ENCODE peak calls at places on chromosomes 2 and 18, in nine cellular contexts. G is BE2C, C is esophagus squamous epithelium, J is fibroblast of pulmonary artery, T is neural progenitor cell, Z is RKO, X is IMR-90, K is DMS53, R is nephron progenitor cell. Y is an unnamed sample.

GRCh38 chr2:45412754-45413379 is 198.2 kb downstream of the SRBD1 start:
- DNase-seq in X (peak), K (no peak), T (no peak), J (no peak), R (no peak), G (no peak), C (no peak), Z (no peak), Y (no peak)

GRCh38 chr2:205619600-205619999 is 62.7 kb upstream of the NRP2 start:
- DNase-seq in K (no peak), T (no peak), J (no peak), X (no peak), C (no peak), G (no peak), R (no peak), Z (no peak), Y (no peak)

GRCh38 chr2:221318751-221319150 is 253.4 kb downstream of the EPHA4 start:
- DNase-seq in C (no peak), G (no peak), X (peak), J (no peak), T (no peak), K (no peak), Z (no peak), R (no peak), Y (no peak)

GRCh38 chr2:18991177-18992168 is 366.9 kb downstream of the OSR1 start:
- DNase-seq in X (peak), T (no peak), C (no peak), J (peak), R (no peak), Z (no peak), K (peak), G (no peak), Y (peak)

GRCh38 chr2:193847140-193847539 is 1652.4 kb upstream of the TMEFF2 start:
- DNase-seq in R (no peak), K (peak), T (no peak), Z (peak), G (no peak), X (no peak), C (no peak), J (peak), Y (no peak)

GRCh38 chr2:71453404-71454220 is at the start of gene DYSF:
- DNase-seq in G (peak), R (peak), X (peak), C (no peak), T (peak), K (peak), J (peak), Z (no peak), Y (peak)

GRCh38 chr2:130798472-130799221 is 38.1 kb upstream of the ARHGEF4 start:
- DNase-seq in K (peak), R (peak), G (peak), J (peak), T (peak), Z (no peak), X (no peak), C (no peak), Y (no peak)

GRCh38 chr2:9382604-9383235 is 40.6 kb downstream of the ITGB1BP1 start:
- DNase-seq in K (no peak), C (no peak), X (peak), Z (no peak), G (no peak), J (no peak), R (no peak), T (no peak), Y (no peak)

GRCh38 chr18:50240083-50240563 is 26.2 kb downstream of the CFAP53 start:
- DNase-seq in Z (peak), J (no peak), K (peak), R (no peak), G (no peak), X (no peak), T (no peak), C (no peak), Y (peak)

GRCh38 chr18:60019463-60019840 is 119.7 kb downstream of the PMAIP1 start:
- DNase-seq in X (peak), C (no peak), J (peak), K (no peak), R (no peak), Z (no peak), G (no peak), T (peak), Y (peak)

GRCh38 chr2:30145826-30146336 is 926 bp upstream of the YPEL5 start:
- DNase-seq in X (no peak), Z (no peak), K (no peak), R (no peak), G (no peak), J (peak), T (no peak), C (no peak), Y (no peak)

GRCh38 chr2:126862730-126863129 is 36.0 kb upstream of the TEX51 start:
- DNase-seq in K (no peak), C (no peak), Z (no peak), R (no peak), T (no peak), X (no peak), G (no peak), J (no peak), Y (no peak)

GRCh38 chr2:223251656-223252229 is 199.8 kb downstream of the KCNE4 start:
- DNase-seq in G (no peak), R (no peak), J (no peak), Z (no peak), X (no peak), K (no peak), C (no peak), T (no peak), Y (no peak)

GRCh38 chr2:46803551-46803885 is 112.1 kb downstream of the MCFD2 start:
- DNase-seq in X (no peak), R (no peak), C (no peak), G (no peak), J (no peak), K (no peak), T (no peak), Z (no peak), Y (no peak)